ENCODE peak calls at places on chromosomes 7 and 10, in eight cellular contexts. Y is A549, I is stomach, E is ovary, A is K562, N is tibial nerve, V is HepG2, T is GM12878. S is an unnamed sample.

GRCh38 chr7:132097550-132098134 is 478.6 kb downstream of the PLXNA4 start:
- DNase-seq in N (no peak), A (no peak), I (no peak), T (no peak), E (no peak), Y (no peak), V (no peak), S (no peak)

GRCh38 chr10:117543245-117543998 is 876 bp downstream of the EMX2 start:
- DNase-seq in V (no peak), I (no peak), A (no peak), T (no peak), N (no peak), Y (no peak), E (peak), S (no peak)

GRCh38 chr7:79298145-79298760 is 155.2 kb downstream of the MAGI2 start:
- DNase-seq in N (no peak), V (peak), A (peak), I (no peak), T (no peak), E (peak), Y (peak), S (no peak)

GRCh38 chr10:121952226-121952625 is 22.8 kb downstream of the NSMCE4A start:
- DNase-seq in E (no peak), A (peak), I (no peak), Y (no peak), V (no peak), T (no peak), N (no peak), S (no peak)

GRCh38 chr7:77393954-77394353 is 22.2 kb downstream of the GSAP start:
- DNase-seq in N (no peak), T (no peak), V (no peak), A (no peak), I (no peak), E (no peak), Y (no peak), S (no peak)

GRCh38 chr10:58813573-58813972 is 300.9 kb downstream of the BICC1 start:
- DNase-seq in T (no peak), Y (no peak), I (no peak), V (peak), E (no peak), A (no peak), N (no peak), S (no peak)

GRCh38 chr7:101114492-101114891 is 12.4 kb upstream of the SERPINE1 start:
- DNase-seq in Y (no peak), E (no peak), N (no peak), T (no peak), I (no peak), V (no peak), A (no peak), S (no peak)

GRCh38 chr10:91590142-91590903 is 42.5 kb downstream of the PPP1R3C start:
- DNase-seq in E (peak), I (peak), A (no peak), N (peak), Y (peak), V (no peak), T (no peak), S (peak)

GRCh38 chr7:1040790-1041189 is 3.6 kb upstream of the GPR146 start:
- DNase-seq in E (peak), Y (no peak), V (peak), A (peak), I (no peak), T (no peak), N (no peak), S (no peak)

GRCh38 chr7:100897111-100897608 is 1.5 kb upstream of the ACHE start:
- DNase-seq in E (peak), Y (no peak), I (peak), T (no peak), N (no peak), A (peak), V (no peak), S (peak)

GRCh38 chr7:34322841-34323240 is 335.2 kb upstream of the NPSR1 start:
- DNase-seq in V (no peak), I (no peak), N (no peak), Y (no peak), A (no peak), T (no peak), E (no peak), S (no peak)

GRCh38 chr10:101694674-101695403 is at the start of gene FBXW4:
- DNase-seq in A (peak), I (peak), V (peak), N (no peak), T (no peak), E (peak), Y (peak), S (peak)

GRCh38 chr10:87960230-87960629 is 96.8 kb downstream of the PTEN start:
- DNase-seq in N (no peak), I (no peak), A (no peak), Y (peak), E (no peak), T (no peak), V (no peak), S (no peak)

GRCh38 chr10:130933008-130933390 is 378.5 kb downstream of the TCERG1L start:
- DNase-seq in N (no peak), Y (no peak), E (no peak), I (no peak), T (no peak), A (no peak), V (no peak), S (no peak)

GRCh38 chr10:71270301-71270777 is 48.7 kb upstream of the SLC29A3 start:
- DNase-seq in E (peak), I (peak), Y (peak), V (peak), A (peak), T (no peak), N (no peak), S (peak)

GRCh38 chr7:1961776-1962276 is 270.9 kb downstream of the MAD1L1 start:
- DNase-seq in N (no peak), T (peak), Y (no peak), E (no peak), I (no peak), A (peak), V (no peak), S (no peak)

GRCh38 chr7:104971290-104972071 is 42.5 kb upstream of the KMT2E start:
- DNase-seq in E (no peak), Y (no peak), A (no peak), N (no peak), V (peak), T (no peak), I (peak), S (peak)

GRCh38 chr10:102267748-102268147 is 22.4 kb downstream of the GBF1 start:
- DNase-seq in A (no peak), T (no peak), I (no peak), Y (no peak), E (no peak), V (no peak), N (no peak), S (no peak)

GRCh38 chr7:33425385-33425784 is 296.0 kb downstream of the BBS9 start:
- DNase-seq in Y (no peak), N (no peak), I (no peak), V (no peak), E (no peak), A (no peak), T (no peak), S (no peak)

GRCh38 chr7:44189286-44189992 is at the start of gene GCK:
- DNase-seq in V (no peak), A (no peak), I (no peak), Y (no peak), T (no peak), E (no peak), N (no peak), S (no peak)

GRCh38 chr7:44189993-44190872 is 994 bp upstream of the GCK start:
- DNase-seq in A (no peak), E (no peak), V (no peak), I (no peak), N (no peak), Y (no peak), T (no peak), S (no peak)

GRCh38 chr7:44193011-44193802 is 4.0 kb upstream of the GCK start:
- DNase-seq in N (no peak), E (no peak), I (no peak), A (peak), T (no peak), V (no peak), Y (no peak), S (no peak)

GRCh38 chr7:44188480-44189225 is 586 bp downstream of the GCK start:
- DNase-seq in T (no peak), V (no peak), E (no peak), N (no peak), A (no peak), Y (no peak), I (no peak), S (no peak)

DNA sequence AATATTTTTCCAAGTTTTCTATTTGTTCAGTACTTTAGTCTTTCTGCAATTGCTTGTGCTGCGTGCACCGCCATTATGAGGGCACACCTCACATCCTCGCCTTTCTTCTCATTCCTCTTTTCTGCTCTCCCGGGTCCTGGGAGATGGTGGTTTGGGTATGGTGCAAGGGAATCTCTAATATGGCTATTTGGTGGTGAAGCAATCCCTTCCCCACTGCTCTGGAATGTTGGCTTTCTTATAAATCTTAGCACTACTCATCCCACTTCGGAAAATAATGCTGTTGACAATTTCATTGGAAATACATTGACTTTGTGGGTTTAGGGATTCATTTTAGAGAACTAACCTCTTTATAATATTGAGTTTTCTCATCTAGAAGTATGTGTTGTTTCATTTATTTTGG is 1.9 kb upstream of the GCK start:
- DNase-seq in T (no peak), A (no peak), Y (no peak), V (no peak), I (no peak), E (no peak), N (no peak), S (no peak)
- TF ChIP-seq EP300 in T (no peak), A (no peak), Y (no peak), V (no peak), I (no peak), E (no peak), N (no peak), S (no peak)

GRCh38 chr7:107327986-107328569 is 141.8 kb upstream of the GPR22 start:
- DNase-seq in I (no peak), Y (no peak), V (no peak), T (no peak), N (no peak), E (no peak), A (no peak), S (no peak)
- TF ChIP-seq EP300 in I (no peak), Y (no peak), V (no peak), T (no peak), N (no peak), E (no peak), A (no peak), S (no peak)

DNA sequence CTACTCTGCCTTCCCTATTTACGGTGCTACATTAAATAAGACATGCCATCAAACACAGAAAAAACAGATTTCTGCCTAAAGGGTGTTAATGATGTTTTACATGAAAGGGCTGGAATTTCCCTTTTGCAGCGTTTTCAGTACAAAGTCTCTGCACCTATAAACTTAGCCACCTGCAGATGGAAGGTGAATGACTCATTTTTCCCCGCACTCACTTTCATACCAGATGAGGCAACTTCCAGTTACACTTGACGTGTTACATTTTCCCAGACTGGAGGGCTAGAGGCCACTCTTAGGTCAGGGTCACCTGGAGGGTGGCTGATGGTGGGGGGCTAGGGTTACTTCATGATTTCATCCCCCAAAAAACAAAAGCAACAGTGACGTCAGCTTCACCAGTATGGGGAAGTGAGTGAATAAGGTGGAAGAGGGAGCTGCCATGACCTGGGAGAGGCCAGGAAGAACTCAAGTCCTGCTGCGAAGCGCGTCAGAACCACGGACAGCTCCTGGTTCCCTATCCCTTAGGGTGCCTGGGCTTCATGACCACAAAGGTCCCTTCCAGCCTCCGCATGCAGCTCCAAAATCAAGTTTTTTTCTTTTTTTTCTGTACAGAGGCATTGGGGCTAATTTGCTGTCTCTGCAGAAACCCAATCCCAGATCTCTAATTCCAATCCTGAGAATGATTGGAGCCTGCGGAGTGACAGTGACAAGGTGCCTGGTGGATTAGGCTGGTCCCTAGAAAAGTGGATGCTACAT is 94.0 kb downstream of the ADARB2 start:
- DNase-seq in E (no peak), Y (peak), V (peak), I (no peak), T (peak), N (no peak), A (peak), S (no peak)
- TF ChIP-seq EP300 in E (no peak), Y (no peak), V (no peak), I (no peak), T (no peak), N (no peak), A (no peak), S (no peak)

GRCh38 chr10:21604651-21605050 is 70.6 kb downstream of the MLLT10 start:
- DNase-seq in N (no peak), I (no peak), E (no peak), V (no peak), Y (no peak), A (peak), T (no peak), S (no peak)
- TF ChIP-seq EP300 in N (no peak), I (no peak), E (no peak), V (no peak), Y (no peak), A (no peak), T (no peak), S (no peak)

GRCh38 chr10:57657164-57657765 is 610.4 kb downstream of the IPMK start:
- DNase-seq in N (peak), T (no peak), Y (peak), I (peak), A (peak), V (peak), E (peak), S (peak)
- TF ChIP-seq EP300 in N (no peak), T (no peak), Y (no peak), I (no peak), A (no peak), V (no peak), E (no peak), S (no peak)